ENCODE peak calls at places on chromosomes 11 and 22, in five cellular contexts. B is A549; U is activated CD8-positive, alpha-beta memory T cell treated with anti-CD3 and anti-CD28 coated beads for 4 hours; V is mucosa of gallbladder; M is HEK293T. L is an unnamed sample.

GRCh38 chr11:28585007-28585406 is 476.8 kb downstream of the METTL15 start:
- DNase-seq in U (no peak), V (no peak), B (no peak), M (no peak), L (peak; percentile 4)

GRCh38 chr22:45308624-45309421 is 911 bp upstream of the FAM118A start:
- DNase-seq in U (no peak), B (no peak), M (no peak), V (no peak), L (no peak)

GRCh38 chr11:1557904-1558831 is 13.9 kb downstream of the DUSP8 start:
- DNase-seq in V (peak; percentile 70), B (peak; percentile 53), U (no peak), M (no peak), L (peak; percentile 35)

GRCh38 chr11:48029686-48030279 is 49.4 kb downstream of the PTPRJ start:
- DNase-seq in U (no peak), B (no peak), V (no peak), M (no peak), L (no peak)

GRCh38 chr22:50232481-50233151 is 12.2 kb downstream of the TUBGCP6 start:
- DNase-seq in M (no peak), V (no peak), U (no peak), B (no peak), L (no peak)

GRCh38 chr22:23237201-23237798 is 57.0 kb downstream of the BCR start:
- DNase-seq in M (no peak), B (no peak), U (no peak), V (peak; percentile 35), L (no peak)

GRCh38 chr22:47918936-47919505 is 1156.6 kb downstream of the TBC1D22A start:
- DNase-seq in B (no peak), U (no peak), V (no peak), M (no peak), L (no peak)

GRCh38 chr11:119567667-119568582 is 145.0 kb upstream of the THY1 start:
- DNase-seq in M (no peak), B (peak; percentile 31), V (peak; percentile 44), U (no peak), L (peak; percentile 70)

GRCh38 chr11:64485077-64485476 is 105.9 kb upstream of the SLC22A12 start:
- DNase-seq in V (no peak), B (no peak), U (no peak), M (no peak), L (no peak)